ENCODE peak calls at places on chromosomes 4 and X, in ten cellular contexts. N, L, V, F, R, H, E, I, M and P are unnamed samples.

GRCh38 chr4:110639207-110640092 is 16.6 kb upstream of the PITX2 start:
- DNase-seq in N (no peak), V (no peak), R (no peak), I (no peak), F (no peak), H (no peak), M (no peak), E (no peak), L (no peak), P (no peak)

GRCh38 chr4:7686166-7686870 is 251.6 kb upstream of the PSAPL1 start:
- DNase-seq in F (no peak), N (no peak), H (no peak), M (no peak), R (no peak), I (no peak), V (no peak), E (no peak), L (no peak), P (no peak)

GRCh38 chr4:177558995-177559394 is 116.8 kb upstream of the AGA start:
- DNase-seq in F (no peak), E (no peak), M (no peak), H (no peak), L (no peak), V (no peak), I (no peak), N (no peak), R (no peak), P (no peak)

GRCh38 chr4:74632634-74633033 is 161.7 kb downstream of the BTC start:
- DNase-seq in R (no peak), N (peak), E (peak), I (peak), H (no peak), L (no peak), F (peak), M (peak), V (no peak), P (peak)

GRCh38 chrX:20454117-20454516 is 187.4 kb upstream of the RPS6KA3 start:
- DNase-seq in H (no peak), N (no peak), E (peak), I (no peak), R (no peak), L (no peak), V (no peak), M (no peak), F (no peak), P (no peak)

GRCh38 chrX:68238568-68238967 is 194.7 kb downstream of the OPHN1 start:
- DNase-seq in F (no peak), M (no peak), V (no peak), N (no peak), L (peak), E (peak), I (no peak), H (no peak), R (no peak), P (no peak)

GRCh38 chr4:8773124-8773931 is 98.3 kb downstream of the HMX1 start:
- DNase-seq in L (no peak), E (no peak), H (peak), R (no peak), F (no peak), V (peak), I (no peak), M (no peak), N (peak), P (no peak)

GRCh38 chrX:100673397-100673953 is 29.5 kb downstream of the SRPX2 start:
- DNase-seq in V (no peak), F (no peak), M (peak), H (no peak), N (no peak), E (peak), R (no peak), L (no peak), I (no peak), P (no peak)

GRCh38 chrX:153643431-153644351 is 3.3 kb upstream of the DUSP9 start:
- DNase-seq in H (no peak), R (no peak), M (no peak), F (no peak), L (no peak), E (peak), V (peak), I (no peak), N (no peak), P (no peak)

GRCh38 chr4:88747351-88747750 is 49.7 kb upstream of the NAP1L5 start:
- DNase-seq in I (no peak), L (no peak), V (no peak), H (no peak), E (no peak), M (no peak), N (no peak), F (no peak), R (no peak), P (no peak)

GRCh38 chr4:147110968-147111367 is 165.3 kb upstream of the TTC29 start:
- DNase-seq in E (peak), L (no peak), R (no peak), H (no peak), F (no peak), M (no peak), N (no peak), V (no peak), I (no peak), P (no peak)

GRCh38 chrX:21966866-21967265 is 26.4 kb downstream of the SMS start:
- DNase-seq in F (no peak), R (no peak), H (no peak), I (no peak), E (no peak), N (no peak), V (no peak), L (no peak), M (no peak), P (no peak)
- H3K27ac ChIP-seq in F (no peak), R (no peak), H (no peak), I (no peak), E (no peak), N (no peak), V (no peak), L (no peak), M (no peak), P (no peak)

GRCh38 chr4:73620115-73620792 is at the start of gene RASSF6:
- DNase-seq in F (no peak), H (peak), E (peak), V (peak), L (peak), N (peak), M (no peak), R (no peak), I (peak), P (no peak)
- H3K27ac ChIP-seq in F (no peak), H (peak), E (peak), V (peak), L (no peak), N (peak), M (no peak), R (no peak), I (no peak), P (peak)

DNA sequence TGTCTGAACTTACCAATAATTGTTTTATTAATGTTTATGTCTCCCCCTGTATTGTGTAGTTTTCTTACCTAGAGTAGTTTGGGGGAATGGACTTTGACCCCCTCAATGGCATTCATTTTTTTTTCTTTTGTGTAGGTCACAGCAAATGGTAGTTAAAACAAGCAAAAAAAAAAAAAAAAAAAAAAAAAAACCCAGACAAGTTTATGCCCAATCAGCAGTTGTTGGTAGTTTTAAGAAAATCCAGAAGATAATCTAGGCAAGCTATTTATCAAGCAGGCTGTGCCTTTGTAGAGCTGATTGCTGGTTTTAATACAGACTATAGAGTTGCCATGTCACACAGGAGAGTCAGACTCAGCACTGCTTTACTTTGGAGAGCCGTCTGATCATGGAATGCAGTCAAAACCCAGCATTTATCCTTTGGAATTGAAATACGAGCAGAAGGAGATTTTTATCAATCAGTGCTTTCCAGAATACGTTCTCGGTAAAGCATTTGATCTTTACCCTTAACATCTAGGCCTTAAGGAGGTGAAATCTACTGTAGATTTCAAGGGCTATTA is 16.6 kb downstream of the DCUN1D4 start:
- DNase-seq in V (no peak), L (no peak), F (no peak), N (no peak), M (no peak), H (no peak), I (no peak), E (no peak), R (no peak), P (no peak)
- H3K27ac ChIP-seq in V (peak), L (no peak), F (no peak), N (no peak), M (no peak), H (no peak), I (no peak), E (no peak), R (no peak), P (no peak)

DNA sequence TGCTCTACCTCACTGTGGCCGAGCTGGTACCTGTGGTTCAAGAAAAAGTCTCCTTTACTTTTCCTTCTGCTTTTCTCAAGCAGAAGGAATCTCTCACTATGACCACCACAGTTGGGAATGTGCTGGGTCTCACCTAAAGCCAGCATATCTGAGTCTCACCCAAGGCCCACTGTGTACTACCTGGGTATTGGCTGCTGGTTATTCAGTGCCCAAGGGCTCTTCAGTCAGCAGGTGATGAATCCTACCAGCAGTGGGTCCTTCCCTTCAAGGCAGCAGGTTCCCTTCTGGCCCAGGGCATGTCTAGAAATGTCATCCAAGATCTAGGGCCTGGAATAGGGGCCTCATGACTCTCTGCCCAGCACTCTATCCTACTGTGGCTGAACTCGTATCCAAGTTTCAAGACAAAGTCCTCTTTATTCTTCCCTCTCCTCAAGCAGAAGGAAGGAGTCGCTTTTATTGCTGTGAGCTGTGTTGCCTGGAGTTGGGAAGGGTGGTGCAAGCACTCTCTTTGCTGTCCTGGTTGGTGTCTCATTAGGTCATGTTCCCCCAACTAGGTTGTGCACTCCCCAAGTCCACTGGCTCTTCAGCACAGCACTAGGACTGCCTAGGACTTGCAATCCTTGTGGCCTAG is 6.1 kb downstream of the CXCL10 start:
- DNase-seq in F (no peak), M (no peak), R (no peak), H (no peak), L (no peak), E (no peak), N (no peak), V (no peak), I (no peak), P (no peak)
- H3K27ac ChIP-seq in F (no peak), M (no peak), R (no peak), H (peak), L (no peak), E (peak), N (no peak), V (no peak), I (no peak), P (peak)

DNA sequence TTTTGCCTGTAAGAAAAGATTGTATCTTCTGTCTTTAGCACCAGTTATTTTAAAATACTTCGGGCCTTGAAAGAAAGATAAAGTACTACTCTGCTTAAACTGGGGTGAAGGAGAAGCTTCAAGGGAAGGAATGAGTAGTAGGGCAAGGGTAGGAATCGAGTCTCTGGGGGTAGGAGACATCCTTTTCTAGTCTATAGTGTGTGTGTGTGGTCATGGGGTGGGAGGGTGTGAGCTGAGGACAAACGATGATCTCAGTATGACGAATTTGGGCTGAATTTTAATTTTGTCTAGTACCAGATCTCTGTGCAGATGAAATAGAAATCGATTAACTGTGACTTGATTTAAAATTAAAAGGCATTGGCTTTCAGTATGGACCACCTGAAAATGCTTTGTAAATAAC is 3.3 kb upstream of the MYOZ2 start:
- DNase-seq in M (no peak), H (no peak), V (no peak), F (no peak), L (no peak), E (peak), N (no peak), R (no peak), I (no peak), P (no peak)
- H3K27ac ChIP-seq in M (no peak), H (no peak), V (no peak), F (no peak), L (no peak), E (no peak), N (no peak), R (no peak), I (no peak), P (no peak)

DNA sequence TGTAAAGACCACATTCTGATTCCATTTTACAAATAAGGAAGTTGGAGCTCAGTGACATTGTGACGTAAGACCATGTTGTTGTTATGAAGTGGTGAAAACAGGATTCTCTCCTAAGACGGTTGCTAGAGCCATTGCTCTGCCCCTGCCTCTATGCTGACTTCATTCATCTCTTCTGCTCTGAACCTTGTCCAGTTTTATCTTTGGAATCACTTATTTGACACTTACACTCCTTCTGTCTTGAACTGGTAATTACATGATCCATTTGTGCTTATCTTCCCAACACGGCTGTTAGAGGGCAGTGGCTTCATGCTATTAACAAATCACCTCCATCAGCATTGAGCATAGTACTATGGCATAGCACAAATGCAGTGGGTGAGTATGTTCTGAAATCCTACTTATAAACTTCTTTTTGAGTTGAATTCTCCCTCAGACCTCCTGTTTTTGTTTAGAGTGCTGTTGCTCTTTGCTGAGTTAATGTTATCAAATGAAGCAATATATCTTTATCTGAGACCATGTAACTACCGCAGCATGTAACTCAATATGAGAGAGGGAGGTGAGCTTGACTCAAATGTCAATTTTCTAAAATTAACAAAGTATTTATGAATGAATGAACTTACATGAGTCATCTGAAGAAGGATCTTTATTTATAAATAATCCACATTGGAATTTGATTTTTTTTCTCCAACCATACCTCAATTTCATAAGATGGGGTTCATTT is 177.8 kb downstream of the RASL11B start:
- DNase-seq in V (no peak), I (no peak), N (no peak), L (peak), M (no peak), R (no peak), F (no peak), H (no peak), E (no peak), P (no peak)
- H3K27ac ChIP-seq in V (no peak), I (no peak), N (no peak), L (no peak), M (no peak), R (no peak), F (no peak), H (no peak), E (no peak), P (no peak)

GRCh38 chrX:79147477-79147876 is 3.0 kb downstream of the GPR174 start:
- DNase-seq in H (no peak), V (no peak), N (no peak), M (no peak), E (no peak), L (no peak), F (no peak), I (no peak), R (no peak), P (no peak)

GRCh38 chrX:79156818-79157217 is 12.3 kb downstream of the GPR174 start:
- DNase-seq in L (no peak), R (no peak), E (no peak), F (no peak), I (no peak), N (no peak), V (no peak), H (no peak), M (no peak), P (no peak)

GRCh38 chrX:79154612-79155358 is 10.3 kb downstream of the GPR174 start:
- DNase-seq in N (no peak), E (no peak), M (no peak), I (no peak), R (no peak), F (no peak), H (no peak), L (no peak), V (no peak), P (no peak)

DNA sequence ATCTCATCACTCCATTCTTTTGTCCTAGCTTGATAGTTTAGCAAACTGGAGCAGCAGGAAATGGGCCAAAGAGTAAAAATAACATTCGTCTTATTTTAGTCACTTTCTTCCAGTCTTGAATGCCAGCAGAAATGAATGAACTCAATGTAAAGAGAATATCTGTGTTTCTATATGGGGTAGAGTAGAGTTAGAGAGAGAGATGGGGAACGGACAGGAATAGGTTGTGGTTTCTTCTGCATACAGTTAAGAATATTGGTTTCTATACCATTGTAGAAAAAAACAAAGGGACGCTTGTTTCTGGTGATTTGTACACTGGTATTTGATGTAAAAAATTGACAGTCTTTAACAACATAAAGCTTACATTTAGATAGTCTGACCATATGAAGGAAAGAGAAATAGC is 8.9 kb downstream of the GPR174 start:
- DNase-seq in V (no peak), N (no peak), H (no peak), L (no peak), M (no peak), E (no peak), F (no peak), R (no peak), I (no peak), P (no peak)
- H3K27ac ChIP-seq in V (no peak), N (no peak), H (no peak), L (no peak), M (no peak), E (no peak), F (no peak), R (no peak), I (no peak), P (no peak)

DNA sequence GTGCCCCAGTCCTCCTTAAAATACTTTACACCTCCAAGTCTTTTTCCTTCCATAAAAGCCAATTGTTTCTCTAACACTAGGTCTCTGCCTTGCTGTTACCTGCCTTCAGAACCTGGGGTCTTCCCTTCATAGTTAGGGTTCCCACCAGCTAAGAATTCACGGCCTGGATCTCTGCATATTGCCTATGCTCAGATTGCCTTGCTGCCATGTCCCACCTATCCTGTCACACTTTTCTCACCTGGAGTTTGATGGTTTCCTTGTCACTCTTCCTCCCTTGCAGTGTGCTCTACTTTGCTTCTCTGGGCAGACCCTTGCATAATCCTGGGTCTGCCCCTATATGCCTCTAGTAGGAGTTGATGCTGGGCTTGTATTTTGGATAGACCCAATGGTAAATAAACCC is 36.6 kb upstream of the TMPRSS11E start:
- DNase-seq in I (no peak), R (no peak), H (no peak), N (no peak), M (no peak), L (no peak), V (no peak), E (no peak), F (no peak), P (no peak)
- H3K27ac ChIP-seq in I (no peak), R (no peak), H (no peak), N (no peak), M (no peak), L (no peak), V (no peak), E (no peak), F (no peak), P (no peak)

DNA sequence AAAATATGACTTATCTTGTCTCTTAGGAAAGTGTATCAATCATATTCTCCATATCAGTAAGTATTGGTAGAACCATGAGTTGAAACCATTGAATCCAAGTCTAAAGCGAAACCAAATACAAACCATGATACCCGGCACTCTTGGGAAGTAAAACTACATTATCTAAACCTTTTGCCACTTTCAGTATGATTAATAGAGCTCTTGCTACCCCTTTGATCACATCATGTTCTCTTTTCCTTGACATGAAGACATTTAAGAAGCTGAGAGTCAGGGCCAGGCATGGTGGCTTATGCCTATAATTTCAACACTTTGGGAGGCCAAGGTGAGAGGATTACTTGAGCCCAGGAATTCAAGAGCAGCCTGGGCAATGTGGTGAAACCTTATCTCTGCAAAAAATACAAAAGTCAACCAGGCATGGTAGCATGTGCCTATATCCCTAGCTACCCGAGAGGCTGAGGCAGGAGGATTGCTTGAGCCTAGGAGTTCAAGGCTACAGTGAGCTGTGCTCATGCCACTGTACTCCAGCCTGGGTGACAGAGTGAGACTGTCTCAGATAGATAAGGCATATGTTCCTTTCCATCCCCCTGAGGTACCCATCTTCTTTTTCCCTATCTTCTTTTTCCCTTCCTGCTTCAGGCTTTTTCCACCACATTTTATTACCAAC is 45.4 kb downstream of the CEP135 start:
- DNase-seq in H (no peak), I (no peak), L (no peak), E (no peak), N (no peak), F (no peak), M (no peak), V (no peak), R (no peak), P (no peak)
- H3K27ac ChIP-seq in H (no peak), I (no peak), L (no peak), E (no peak), N (no peak), F (no peak), M (no peak), V (no peak), R (no peak), P (no peak)

GRCh38 chr4:768076-768475 is 57.9 kb downstream of the CPLX1 start:
- DNase-seq in M (no peak), R (no peak), I (no peak), E (no peak), N (no peak), H (no peak), F (no peak), L (no peak), V (no peak), P (no peak)

GRCh38 chr4:766559-767283 is 59.2 kb downstream of the CPLX1 start:
- DNase-seq in E (no peak), N (no peak), M (no peak), F (no peak), I (no peak), V (no peak), R (no peak), H (no peak), L (no peak), P (no peak)

GRCh38 chr4:763922-764321 is 58.3 kb downstream of the PCGF3 start:
- DNase-seq in M (no peak), L (no peak), V (no peak), I (no peak), F (no peak), E (no peak), R (no peak), H (no peak), N (no peak), P (no peak)

GRCh38 chr4:764405-765169 is 59.0 kb downstream of the PCGF3 start:
- DNase-seq in E (no peak), N (no peak), L (no peak), M (no peak), I (no peak), R (no peak), F (no peak), V (no peak), H (no peak), P (no peak)

GRCh38 chr4:766152-766515 is 59.8 kb downstream of the CPLX1 start:
- DNase-seq in L (no peak), E (peak), M (no peak), F (no peak), R (no peak), V (no peak), N (no peak), I (no peak), H (no peak), P (peak)
- H3K27ac ChIP-seq in L (no peak), E (no peak), M (no peak), F (no peak), R (no peak), V (no peak), N (no peak), I (no peak), H (peak), P (peak)